ENCODE peak calls at places on chromosomes 7 and 10, in nine cellular contexts. F is heart right ventricle, Z is foreskin fibroblast, U is choroid plexus epithelial cell, C is fibroblast of lung, I is AG10803, O is kidney, T is psoas muscle, Y is A549. J is an unnamed sample.

GRCh38 chr10:3761916-3762708 is 22.9 kb downstream of the KLF6 start:
- DNase-seq in U (peak; percentile 72), Y (peak; percentile 21), F (no peak), Z (no peak), T (no peak), C (peak; percentile 77), I (no peak), O (no peak), J (no peak)

GRCh38 chr7:67452516-67453026 is 455.9 kb downstream of the TYW1 start:
- DNase-seq in Y (no peak), T (no peak), F (no peak), C (no peak), I (no peak), O (no peak), U (no peak), Z (no peak), J (no peak)

GRCh38 chr10:117994771-117995170 is 52.0 kb downstream of the RAB11FIP2 start:
- DNase-seq in F (no peak), Y (no peak), I (no peak), Z (no peak), C (no peak), O (no peak), U (no peak), T (no peak), J (no peak)

GRCh38 chr7:158760936-158761335 is 56.3 kb upstream of the NCAPG2 start:
- DNase-seq in Z (no peak), T (no peak), F (no peak), C (no peak), Y (no peak), I (no peak), O (no peak), U (no peak), J (no peak)

GRCh38 chr7:50730459-50731400 is 52.0 kb downstream of the GRB10 start:
- DNase-seq in Z (no peak), Y (no peak), O (no peak), U (no peak), C (peak; percentile 34), T (no peak), F (no peak), I (no peak), J (no peak)

GRCh38 chr7:157021893-157022680 is 11.6 kb upstream of the MNX1 start:
- DNase-seq in U (no peak), T (no peak), I (no peak), O (peak; percentile 34), C (no peak), F (no peak), Z (peak; percentile 13), Y (no peak), J (no peak)

GRCh38 chr7:20280475-20281351 is 50.0 kb upstream of the ITGB8 start:
- DNase-seq in I (peak; percentile 76), Y (no peak), C (peak; percentile 91), U (peak; percentile 83), T (no peak), O (no peak), F (no peak), Z (peak; percentile 84), J (peak; percentile 88)

GRCh38 chr7:131527462-131527861 is 29.0 kb downstream of the PODXL start:
- DNase-seq in T (no peak), F (no peak), Y (no peak), C (no peak), Z (no peak), O (peak; percentile 15), U (no peak), I (no peak), J (no peak)

GRCh38 chr7:29485376-29486190 is 78.1 kb upstream of the PRR15 start:
- DNase-seq in T (no peak), I (no peak), Z (no peak), U (peak; percentile 24), C (no peak), F (no peak), O (no peak), Y (no peak), J (no peak)

GRCh38 chr10:110395350-110396283 is 90.9 kb upstream of the SMNDC1 start:
- DNase-seq in T (no peak), Y (peak; percentile 98), U (peak; percentile 99), I (peak; percentile 78), Z (peak; percentile 87), F (no peak), O (peak; percentile 75), C (peak; percentile 97), J (peak; percentile 98)

GRCh38 chr10:71729023-71729649 is 9.6 kb upstream of the C10orf105 start:
- DNase-seq in T (no peak), U (no peak), O (peak; percentile 94), C (no peak), Z (peak; percentile 12), F (peak; percentile 70), I (no peak), Y (peak; percentile 67), J (no peak)

GRCh38 chr10:78516236-78516635 is 482.6 kb downstream of the RPS24 start:
- DNase-seq in O (no peak), I (no peak), F (no peak), T (no peak), C (no peak), U (no peak), Y (no peak), Z (no peak), J (no peak)

GRCh38 chr7:92809397-92810241 is 26.8 kb downstream of the CDK6 start:
- DNase-seq in F (no peak), O (no peak), I (peak; percentile 94), Z (peak; percentile 93), T (no peak), U (peak; percentile 97), Y (peak; percentile 94), C (peak; percentile 96), J (peak; percentile 94)

GRCh38 chr7:107579546-107579880 is 533 bp upstream of the BCAP29 start:
- DNase-seq in U (no peak), Z (no peak), C (no peak), T (no peak), O (no peak), Y (no peak), F (no peak), I (no peak), J (no peak)

GRCh38 chr7:145928937-145929336 is 187.7 kb upstream of the CNTNAP2 start:
- DNase-seq in U (peak; percentile 46), O (no peak), Z (no peak), C (no peak), I (no peak), F (no peak), T (no peak), Y (no peak), J (peak; percentile 1)

GRCh38 chr10:100508691-100509150 is 10.9 kb downstream of the SEC31B start:
- DNase-seq in Z (peak; percentile 80), U (peak; percentile 79), I (peak; percentile 50), Y (peak; percentile 66), T (no peak), C (peak; percentile 52), F (no peak), O (no peak), J (peak; percentile 63)
- TF ChIP-seq CTCF in Z (peak; percentile 67), U (peak; percentile 77), I (peak; percentile 73), Y (peak; percentile 84), T (peak; percentile 41), C (peak; percentile 73), F (no peak), O (peak; percentile 15), J (peak; percentile 66)

DNA sequence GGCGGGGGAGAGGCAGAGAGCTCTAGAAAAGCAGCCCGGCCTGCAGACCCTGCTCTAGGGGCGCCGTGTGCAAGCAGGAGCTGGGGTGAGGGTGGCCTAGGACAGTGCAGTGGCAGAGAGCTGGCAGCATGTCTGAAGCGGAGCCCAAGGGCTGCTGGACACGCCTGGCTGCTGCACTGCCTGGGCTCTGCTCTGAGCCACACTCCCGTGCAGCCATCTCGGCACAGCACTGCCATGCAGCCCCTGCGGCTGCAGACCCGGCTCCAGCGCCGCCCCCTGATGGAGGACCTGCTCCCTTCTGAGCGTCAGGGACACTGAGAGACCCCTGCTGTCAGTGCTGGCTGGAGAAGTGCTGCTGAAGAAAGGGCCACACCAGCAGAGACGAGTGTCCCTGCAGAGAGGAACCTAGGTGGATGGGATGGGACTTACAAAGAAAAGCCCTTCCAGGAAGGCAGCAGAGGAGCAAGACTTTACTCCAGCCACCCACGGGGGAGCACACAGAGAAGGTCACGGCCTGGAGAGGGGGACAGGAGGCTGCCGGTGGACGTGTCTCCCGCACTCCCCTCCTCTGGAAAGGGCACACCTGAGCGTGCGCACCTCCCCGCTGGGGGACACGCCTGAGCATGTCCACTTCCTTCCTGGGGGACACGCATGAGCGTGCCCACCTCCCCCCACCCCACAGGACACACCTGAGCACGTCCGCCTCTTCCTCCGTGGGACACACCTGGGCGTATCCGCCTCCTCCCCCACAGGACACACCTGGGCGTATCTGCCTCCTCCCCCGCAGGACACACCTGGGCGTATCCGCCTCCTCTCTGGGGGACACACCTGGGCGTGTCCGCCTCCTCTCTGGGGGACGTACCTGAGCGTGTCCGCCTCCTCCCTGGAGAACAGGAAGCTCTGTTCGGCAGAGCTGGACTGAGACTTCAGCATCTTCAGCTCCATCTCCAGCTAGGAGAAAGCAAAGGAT is 252.9 kb downstream of the MAD1L1 start:
- DNase-seq in T (no peak), O (peak; percentile 80), U (no peak), Y (no peak), Z (no peak), I (no peak), F (peak; percentile 9), C (no peak), J (no peak)
- H3K4me3 ChIP-seq in T (no peak overlapping the region), O (no peak overlapping the region), U (no peak overlapping the region), Y (no peak overlapping the region), Z (no peak overlapping the region), I (no peak overlapping the region), F (no peak overlapping the region), C (no peak overlapping the region), J (no peak overlapping the region)

GRCh38 chr10:65719790-65720189 is 1206.0 kb upstream of the LRRTM3 start:
- DNase-seq in C (no peak), Z (no peak), Y (no peak), U (no peak), T (no peak), O (no peak), F (no peak), I (peak; percentile 3), J (no peak)

GRCh38 chr10:65723525-65723924 is 1202.3 kb upstream of the LRRTM3 start:
- DNase-seq in C (no peak), O (no peak), T (no peak), Z (no peak), I (no peak), U (no peak), F (no peak), Y (no peak), J (no peak)

GRCh38 chr10:65720901-65721300 is 1204.9 kb upstream of the LRRTM3 start:
- DNase-seq in Y (no peak), T (no peak), Z (no peak), O (no peak), C (no peak), U (no peak), I (no peak), F (no peak), J (no peak)
- TF ChIP-seq CTCF in Y (no peak), T (no peak), Z (no peak), O (no peak), C (no peak), U (no peak), I (no peak), F (no peak), J (no peak)

GRCh38 chr7:139105037-139105382 is 4.5 kb downstream of the ZC3HAV1 start:
- DNase-seq in C (no peak), O (no peak), I (no peak), Z (no peak), T (no peak), F (no peak), U (no peak), Y (no peak), J (no peak)
- H3K4me3 ChIP-seq in C (no peak overlapping the region), O (no peak overlapping the region), I (no peak overlapping the region), Z (no peak overlapping the region), T (no peak overlapping the region), F (no peak overlapping the region), U (no peak overlapping the region), Y (no peak overlapping the region), J (no peak overlapping the region)